ENCODE peak calls at places on chromosome 20, in four cellular contexts. V is amygdala, H is right cardiac atrium, A is neuronal stem cell. F is an unnamed sample.

GRCh38 chr20:10436053-10436699 is 1.1 kb downstream of the SLX4IP start:
- DNase-seq in V (no peak), H (peak), A (no peak), F (no peak)

GRCh38 chr20:36866681-36867485 is 9.1 kb upstream of the TLDC2 start:
- DNase-seq in V (no peak), H (no peak), A (no peak), F (no peak)

GRCh38 chr20:1894951-1895673 is at the start of gene SIRPA:
- DNase-seq in V (no peak), H (peak), A (peak), F (peak)

GRCh38 chr20:878511-879307 is 37.4 kb downstream of the ANGPT4 start:
- DNase-seq in V (no peak), H (no peak), A (peak), F (no peak)

GRCh38 chr20:62735331-62735821 is 26.7 kb downstream of the NTSR1 start:
- DNase-seq in V (no peak), H (peak), A (no peak), F (no peak)

GRCh38 chr20:23311932-23312331 is 38.7 kb upstream of the NXT1 start:
- DNase-seq in V (no peak), H (no peak), A (no peak), F (no peak)

GRCh38 chr20:12207875-12208274 is 290.2 kb downstream of the BTBD3 start:
- DNase-seq in V (no peak), H (no peak), A (peak), F (no peak)

GRCh38 chr20:61684583-61685235 is 381.0 kb downstream of the TAF4 start:
- DNase-seq in V (no peak), H (peak), A (no peak), F (no peak)

GRCh38 chr20:50190251-50191064 is at the start of gene CEBPB:
- DNase-seq in V (no peak), H (peak), A (peak), F (peak)

GRCh38 chr20:7879883-7880282 is 60.4 kb downstream of the HAO1 start:
- DNase-seq in V (no peak), H (no peak), A (no peak), F (no peak)

GRCh38 chr20:3696200-3696599 is 14.4 kb upstream of the ADAM33 start:
- DNase-seq in V (no peak), H (no peak), A (no peak), F (no peak)

GRCh38 chr20:2101057-2101934 is at the start of gene STK35:
- DNase-seq in V (no peak), H (peak), A (no peak), F (peak)

GRCh38 chr20:51594999-51595532 is 52.5 kb upstream of the NFATC2 start:
- DNase-seq in V (peak), H (peak), A (peak), F (peak)

GRCh38 chr20:59671661-59672471 is 67.5 kb downstream of the PHACTR3 start:
- DNase-seq in V (no peak), H (no peak), A (no peak), F (no peak)

GRCh38 chr20:34768105-34768504 is 57.3 kb downstream of the NCOA6 start:
- DNase-seq in V (no peak), H (no peak), A (no peak), F (no peak)

GRCh38 chr20:20215976-20216727 is 151.8 kb upstream of the INSM1 start:
- DNase-seq in V (no peak), H (no peak), A (no peak), F (no peak)

GRCh38 chr20:13260620-13261279 is 39.7 kb downstream of the ISM1 start:
- DNase-seq in V (no peak), H (no peak), A (no peak), F (no peak)

GRCh38 chr20:45851501-45851900 is 5.7 kb downstream of the ACOT8 start:
- DNase-seq in V (no peak), H (no peak), A (no peak), F (no peak)

GRCh38 chr20:2973574-2973973 is 69.8 kb upstream of the GNRH2 start:
- DNase-seq in V (no peak), H (no peak), A (no peak), F (no peak)

GRCh38 chr20:32479012-32479411 is 106.1 kb downstream of the NOL4L start:
- DNase-seq in V (no peak), H (no peak), A (no peak), F (no peak)

GRCh38 chr20:33551778-33552177 is 61.9 kb downstream of the CBFA2T2 start:
- DNase-seq in V (no peak), H (no peak), A (no peak), F (no peak)

GRCh38 chr20:23484081-23484480 is 6.8 kb upstream of the CST8 start:
- DNase-seq in V (no peak), H (no peak), A (no peak), F (no peak)

GRCh38 chr20:45745015-45745414 is 22.9 kb downstream of the SPINT4 start:
- DNase-seq in V (no peak), H (no peak), A (no peak), F (no peak)

GRCh38 chr20:2023151-2023550 is 29.3 kb upstream of the PDYN start:
- DNase-seq in V (no peak), H (no peak), A (no peak), F (no peak)

GRCh38 chr20:31896049-31896448 is 25.6 kb downstream of the TTLL9 start:
- DNase-seq in V (no peak), H (no peak), A (no peak), F (no peak)

GRCh38 chr20:20407891-20408805 is 40.2 kb downstream of the INSM1 start:
- DNase-seq in V (peak), H (no peak), A (no peak), F (peak)

GRCh38 chr20:43961541-43962471 is 47.2 kb downstream of the TOX2 start:
- DNase-seq in V (no peak), H (no peak), A (no peak), F (no peak)

GRCh38 chr20:45391559-45391958 is 13.4 kb upstream of the TP53TG5 start:
- DNase-seq in V (no peak), H (no peak), A (no peak), F (no peak)

GRCh38 chr20:32040142-32040953 is 11.7 kb upstream of the HCK start:
- DNase-seq in V (no peak), H (peak), A (no peak), F (peak)

GRCh38 chr20:41182296-41183212 is 45.2 kb downstream of the PLCG1 start:
- DNase-seq in V (no peak), H (no peak), A (no peak), F (no peak)

GRCh38 chr20:32465092-32465900 is 107.2 kb downstream of the ASXL1 start:
- DNase-seq in V (no peak), H (peak), A (no peak), F (no peak)

GRCh38 chr20:58651548-58651822 is 402 bp downstream of the STX16 start:
- DNase-seq in V (no peak), H (no peak), A (peak), F (no peak)

GRCh38 chr20:23133560-23133998 is 47.5 kb upstream of the CD93 start:
- DNase-seq in V (no peak), H (no peak), A (no peak), F (no peak)

GRCh38 chr20:46121531-46121930 is 3.4 kb downstream of the CD40 start:
- DNase-seq in V (no peak), H (no peak), A (no peak), F (no peak)

GRCh38 chr20:47620808-47621805 is 119.4 kb downstream of the NCOA3 start:
- DNase-seq in V (no peak), H (no peak), A (peak), F (no peak)

GRCh38 chr20:48716541-48716940 is 111.3 kb downstream of the PREX1 start:
- DNase-seq in V (no peak), H (no peak), A (no peak), F (no peak)

GRCh38 chr20:33301192-33301930 is 18.3 kb downstream of the BPIFB1 start:
- DNase-seq in V (no peak), H (no peak), A (no peak), F (no peak)

GRCh38 chr20:63099426-63100267 is 92.9 kb upstream of the BHLHE23 start:
- DNase-seq in V (no peak), H (peak), A (no peak), F (no peak)

GRCh38 chr20:62659488-62659887 is 17.2 kb downstream of the SLCO4A1 start:
- DNase-seq in V (no peak), H (peak), A (no peak), F (no peak)